ENCODE peak calls at places on chromosomes 7 and 10, in seven cellular contexts. T, D, K, X, V, J and R are unnamed samples.

GRCh38 chr10:121654021-121654545 is 55.8 kb upstream of the FGFR2 start:
- DNase-seq in T (no peak), D (no peak), K (no peak), X (no peak), V (peak), J (no peak), R (no peak)

GRCh38 chr10:132575320-132576201 is 38.0 kb downstream of the INPP5A start:
- DNase-seq in T (peak), D (peak), K (no peak), X (peak), V (peak), J (peak), R (no peak)

GRCh38 chr7:107690611-107691010 is 30.0 kb downstream of the SLC26A4 start:
- DNase-seq in T (no peak), D (no peak), K (no peak), X (peak), V (no peak), J (peak), R (peak)

GRCh38 chr10:110016037-110016436 is 8.3 kb downstream of the ADD3 start:
- DNase-seq in T (peak), D (no peak), K (no peak), X (peak), V (no peak), J (peak), R (no peak)

GRCh38 chr10:70132098-70133029 is at the start of gene AIFM2:
- DNase-seq in T (peak), D (no peak), K (peak), X (peak), V (peak), J (peak), R (peak)

GRCh38 chr7:149721084-149721601 is 52.2 kb downstream of the ZNF467 start:
- DNase-seq in T (no peak), D (no peak), K (no peak), X (no peak), V (peak), J (no peak), R (no peak)

GRCh38 chr7:50939026-50939425 is 156.3 kb upstream of the GRB10 start:
- DNase-seq in T (no peak), D (no peak), K (no peak), X (no peak), V (peak), J (no peak), R (no peak)

GRCh38 chr7:77354914-77355313 is 61.2 kb downstream of the GSAP start:
- DNase-seq in T (no peak), D (no peak), K (no peak), X (no peak), V (no peak), J (no peak), R (no peak)

GRCh38 chr10:93393231-93393630 is 88.9 kb downstream of the MYOF start:
- DNase-seq in T (no peak), D (no peak), K (no peak), X (no peak), V (no peak), J (no peak), R (no peak)

DNA sequence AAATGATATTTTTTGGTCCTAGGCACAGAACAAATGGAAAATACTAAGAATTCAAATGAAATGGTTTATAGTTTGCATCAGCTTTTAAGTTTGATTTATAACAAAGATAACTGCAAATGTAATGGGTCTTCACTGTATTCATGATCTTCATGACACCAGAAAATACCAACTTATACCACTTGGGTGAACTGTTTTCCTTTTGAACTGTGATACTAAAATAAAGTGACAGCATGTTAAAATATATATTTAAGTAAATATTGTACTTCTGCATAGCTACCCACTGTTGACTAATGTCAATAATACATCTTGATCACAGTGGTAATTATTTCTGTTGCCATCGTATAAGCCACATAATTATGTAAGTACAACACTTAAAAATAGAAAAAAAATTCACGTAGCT is 442.0 kb upstream of the ANKRD30A start:
- DNase-seq in T (no peak), D (no peak), K (no peak), X (no peak), V (no peak), J (no peak), R (no peak)
- TF ChIP-seq CTCF in T (no peak), D (no peak), K (no peak), X (no peak), V (no peak), J (no peak), R (no peak)

GRCh38 chr10:124875596-124875995 is 66.3 kb upstream of the ZRANB1 start:
- DNase-seq in T (peak), D (no peak), K (no peak), X (peak), V (no peak), J (peak), R (peak)
- TF ChIP-seq CTCF in T (peak), D (peak), K (no peak), X (peak), V (no peak), J (peak), R (peak)

GRCh38 chr10:123377883-123378282 is 223.7 kb downstream of the BUB3 start:
- DNase-seq in T (peak), D (no peak), K (no peak), X (peak), V (no peak), J (no peak), R (no peak)

GRCh38 chr10:123378302-123378701 is 224.1 kb downstream of the BUB3 start:
- DNase-seq in T (no peak), D (no peak), K (no peak), X (no peak), V (no peak), J (no peak), R (no peak)

GRCh38 chr10:123379156-123379555 is 225.0 kb downstream of the BUB3 start:
- DNase-seq in T (no peak), D (no peak), K (no peak), X (no peak), V (no peak), J (no peak), R (no peak)

GRCh38 chr10:123381271-123381670 is 227.1 kb downstream of the BUB3 start:
- DNase-seq in T (peak), D (no peak), K (no peak), X (peak), V (peak), J (peak), R (no peak)

GRCh38 chr10:123380491-123381085 is 226.4 kb downstream of the BUB3 start:
- DNase-seq in T (peak), D (no peak), K (no peak), X (peak), V (no peak), J (peak), R (no peak)
- TF ChIP-seq CTCF in T (peak), D (no peak), K (no peak), X (peak), V (no peak), J (peak), R (peak)

GRCh38 chr7:29297194-29297890 is 102.8 kb downstream of the CHN2 start:
- DNase-seq in T (no peak), D (no peak), K (peak), X (no peak), V (no peak), J (no peak), R (no peak)
- TF ChIP-seq CTCF in T (no peak), D (peak), K (peak), X (no peak), V (no peak), J (no peak), R (peak)

GRCh38 chr7:15199482-15199881 is 296.9 kb upstream of the DGKB start:
- DNase-seq in T (peak), D (no peak), K (no peak), X (peak), V (no peak), J (peak), R (peak)
- TF ChIP-seq CTCF in T (no peak), D (peak), K (peak), X (peak), V (no peak), J (peak), R (peak)